ENCODE peak calls at places on chromosomes 2 and 18, in eight cellular contexts. E is esophagus muscularis mucosa, C is transverse colon, T is K562, J is A549, Z is ovary, R is sigmoid colon, V is HepG2. A is an unnamed sample.

GRCh38 chr2:84537251-84537650 is 21.0 kb downstream of the DNAH6 start:
- DNase-seq in E (no peak), C (no peak), T (no peak), J (no peak), Z (no peak), R (no peak), V (no peak), A (no peak)

GRCh38 chr2:795245-796041 is 118.2 kb upstream of the TMEM18 start:
- DNase-seq in E (peak; percentile 72), C (no peak), T (no peak), J (no peak), Z (peak; percentile 64), R (no peak), V (no peak), A (no peak)

GRCh38 chr18:58392336-58393000 is 236.4 kb downstream of the ALPK2 start:
- DNase-seq in E (no peak), C (no peak), T (no peak), J (no peak), Z (no peak), R (no peak), V (no peak), A (no peak)

GRCh38 chr2:75853441-75853840 is 142.7 kb upstream of the GCFC2 start:
- DNase-seq in E (no peak), C (no peak), T (no peak), J (no peak), Z (no peak), R (no peak), V (no peak), A (no peak)

GRCh38 chr2:43412121-43412753 is 183.6 kb downstream of the THADA start:
- DNase-seq in E (no peak), C (no peak), T (no peak), J (no peak), Z (no peak), R (no peak), V (no peak), A (no peak)

GRCh38 chr2:144505245-144505801 is 14.6 kb downstream of the ZEB2 start:
- DNase-seq in E (no peak), C (no peak), T (peak; percentile 66), J (no peak), Z (no peak), R (no peak), V (no peak), A (no peak)

GRCh38 chr2:229489016-229489415 is 217.9 kb upstream of the PID1 start:
- DNase-seq in E (no peak), C (no peak), T (no peak), J (peak; percentile 31), Z (no peak), R (no peak), V (no peak), A (peak; percentile 33)

GRCh38 chr18:63253428-63254372 is 65.9 kb downstream of the BCL2 start:
- DNase-seq in E (peak; percentile 19), C (no peak), T (no peak), J (no peak), Z (no peak), R (no peak), V (no peak), A (no peak)

GRCh38 chr2:102753563-102754159 is 8.2 kb upstream of the TMEM182 start:
- DNase-seq in E (no peak), C (peak; percentile 13), T (peak; percentile 35), J (peak; percentile 53), Z (no peak), R (no peak), V (peak; percentile 77), A (peak; percentile 32)

GRCh38 chr2:231673348-231673770 is 35.0 kb upstream of the PTMA start:
- DNase-seq in E (no peak), C (peak; percentile 90), T (peak; percentile 54), J (peak; percentile 95), Z (peak; percentile 61), R (peak; percentile 84), V (peak; percentile 84), A (peak; percentile 87)

GRCh38 chr2:231674587-231675334 is 33.6 kb upstream of the PTMA start:
- DNase-seq in E (no peak), C (peak; percentile 83), T (peak; percentile 56), J (peak; percentile 70), Z (peak; percentile 74), R (peak; percentile 90), V (peak; percentile 69), A (no peak)

GRCh38 chr2:231670892-231671616 is 37.3 kb upstream of the PTMA start:
- DNase-seq in E (no peak), C (peak; percentile 68), T (peak; percentile 47), J (peak; percentile 53), Z (no peak), R (peak; percentile 71), V (no peak), A (no peak)

GRCh38 chr2:231671617-231672350 is 36.5 kb upstream of the PTMA start:
- DNase-seq in E (no peak), C (peak; percentile 81), T (no peak), J (no peak), Z (peak; percentile 28), R (no peak), V (peak; percentile 39), A (peak; percentile 56)

GRCh38 chr2:231672617-231673347 is 35.5 kb upstream of the PTMA start:
- DNase-seq in E (no peak), C (peak; percentile 87), T (peak; percentile 79), J (peak; percentile 89), Z (peak; percentile 46), R (peak; percentile 80), V (peak; percentile 71), A (peak; percentile 85)
- TF ChIP-seq CTCF in E (no peak), C (no peak), T (peak; percentile 65), J (peak; percentile 56), Z (no peak), R (no peak), V (peak; percentile 72), A (peak; percentile 17)

GRCh38 chr2:69306897-69307695 is 79.9 kb downstream of the GFPT1 start:
- DNase-seq in E (peak; percentile 96), C (peak; percentile 86), T (peak; percentile 84), J (peak; percentile 88), Z (peak; percentile 92), R (peak; percentile 93), V (peak; percentile 47), A (peak; percentile 78)
- TF ChIP-seq POLR2A in E (no peak), C (peak; percentile 33), T (no peak), J (peak; percentile 1), Z (peak; percentile 46), R (no peak), V (no peak), A (no peak)

GRCh38 chr18:35271656-35272055 is 18.4 kb downstream of the ZSCAN30 start:
- DNase-seq in E (no peak), C (no peak), T (no peak), J (no peak), Z (no peak), R (no peak), V (no peak), A (no peak)

GRCh38 chr18:35264409-35264808 is 23.6 kb downstream of the ZNF397 start:
- DNase-seq in E (no peak), C (no peak), T (no peak), J (no peak), Z (no peak), R (no peak), V (no peak), A (no peak)

GRCh38 chr18:35268811-35269210 is 21.2 kb downstream of the ZSCAN30 start:
- DNase-seq in E (no peak), C (no peak), T (no peak), J (no peak), Z (no peak), R (no peak), V (no peak), A (no peak)

GRCh38 chr18:35267809-35268208 is 22.2 kb downstream of the ZSCAN30 start:
- DNase-seq in E (no peak), C (peak; percentile 26), T (no peak), J (no peak), Z (peak; percentile 57), R (peak; percentile 67), V (no peak), A (no peak)

GRCh38 chr18:35267161-35267651 is 22.8 kb downstream of the ZSCAN30 start:
- DNase-seq in E (peak; percentile 94), C (peak; percentile 80), T (no peak), J (no peak), Z (peak; percentile 86), R (peak; percentile 93), V (no peak), A (peak; percentile 81)
- TF ChIP-seq EP300 in E (no peak), C (no peak), T (no peak), J (no peak), Z (no peak), R (peak; percentile 6), V (no peak), A (no peak)

DNA sequence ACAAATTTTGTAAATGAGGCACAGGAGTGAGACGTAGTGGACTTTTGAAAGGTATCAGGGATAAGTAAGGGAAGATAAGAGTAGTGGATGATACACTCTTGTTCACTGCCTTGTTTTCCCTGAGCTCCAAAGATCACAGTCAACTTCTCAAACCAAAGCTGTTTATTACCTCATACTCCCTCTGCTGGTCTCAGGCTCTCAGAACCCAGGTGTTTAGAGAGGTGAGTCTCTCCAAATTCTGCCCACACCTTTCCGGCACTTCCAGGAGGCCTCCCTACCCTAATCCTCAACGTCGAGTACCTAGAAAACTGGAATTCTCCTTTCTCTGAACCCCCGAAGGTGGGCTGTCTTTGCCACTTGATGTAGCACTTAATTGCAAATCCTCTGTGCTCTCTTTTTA is 621.1 kb downstream of the BCL11A start:
- DNase-seq in E (no peak), C (no peak), T (no peak), J (no peak), Z (no peak), R (no peak), V (no peak), A (no peak)
- TF ChIP-seq CTCF in E (no peak), C (no peak), T (no peak), J (no peak), Z (no peak), R (no peak), V (peak; percentile 19), A (no peak)

GRCh38 chr2:23453936-23454460 is 69.0 kb downstream of the KLHL29 start:
- DNase-seq in E (no peak), C (no peak), T (no peak), J (no peak), Z (no peak), R (no peak), V (no peak), A (no peak)
- TF ChIP-seq POLR2A in E (no peak), C (no peak), T (no peak), J (no peak), Z (no peak), R (no peak), V (no peak), A (no peak)

DNA sequence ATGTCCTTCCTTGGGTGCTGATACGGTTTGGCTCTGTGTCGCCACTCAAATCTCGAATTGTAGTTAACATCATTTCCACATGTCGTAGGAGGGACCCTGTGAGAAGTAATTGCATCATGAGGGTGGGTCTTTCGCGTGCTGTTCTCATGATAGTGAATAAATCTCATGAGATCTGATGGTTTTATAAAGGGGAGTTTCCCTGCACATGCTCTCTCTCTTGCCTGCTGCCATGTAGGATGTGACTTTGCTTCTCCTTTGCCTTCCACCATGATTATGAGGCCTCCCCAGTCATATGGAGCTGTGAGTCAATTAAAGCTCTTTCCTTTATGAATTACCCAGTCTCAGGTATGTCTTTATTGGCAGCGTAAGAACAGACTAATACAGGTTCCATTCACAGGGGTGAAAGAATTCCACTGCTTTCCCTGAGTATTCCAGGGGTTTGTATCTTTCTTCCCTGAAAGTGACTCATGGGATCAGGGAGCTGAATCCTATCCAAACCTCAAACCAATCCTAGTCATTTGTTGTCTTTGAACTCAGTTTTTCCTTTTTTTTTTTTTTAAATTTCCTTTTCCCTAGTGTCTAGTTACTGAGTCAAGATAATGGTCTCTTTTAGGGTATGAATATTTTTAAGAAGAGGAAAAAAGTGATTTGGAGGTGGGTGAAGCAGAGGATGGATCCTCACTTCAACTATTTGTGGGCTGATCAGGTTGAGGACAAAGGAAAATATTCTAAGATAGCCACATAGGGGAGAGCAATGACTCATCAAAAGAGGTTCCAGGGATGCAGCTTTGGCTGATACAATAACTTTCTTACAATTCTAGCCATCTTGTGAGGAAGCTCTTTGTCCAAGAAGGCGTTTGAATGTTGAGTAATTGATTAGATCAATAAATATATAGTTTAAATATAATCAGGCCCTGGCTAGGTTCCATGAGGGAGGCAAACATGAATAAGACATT is 19.5 kb upstream of the KCNE4 start:
- DNase-seq in E (no peak), C (no peak), T (no peak), J (no peak), Z (no peak), R (no peak), V (no peak), A (no peak)
- TF ChIP-seq EP300 in E (no peak), C (no peak), T (no peak), J (no peak), Z (no peak), R (no peak), V (no peak), A (no peak)